ENCODE peak calls at places on chromosome 13, in seven cellular contexts. I, D, Y, V, R, Q and M are unnamed samples.

GRCh38 chr13:48500652-48501197 is 32.2 kb downstream of the RCBTB2 start:
- DNase-seq in I (peak; percentile 19), D (no peak), Y (peak; percentile 61), V (peak; percentile 19), R (peak; percentile 37), Q (peak; percentile 84), M (no peak)

GRCh38 chr13:25764378-25764777 is 287.4 kb downstream of the SHISA2 start:
- DNase-seq in I (peak; percentile 57), D (no peak), Y (no peak), V (no peak), R (no peak), Q (no peak), M (no peak)

GRCh38 chr13:22839554-22840286 is 341.1 kb upstream of the SGCG start:
- DNase-seq in I (no peak), D (no peak), Y (no peak), V (no peak), R (no peak), Q (no peak), M (no peak)

GRCh38 chr13:68056816-68057710 is 826.9 kb upstream of the PCDH9 start:
- DNase-seq in I (peak; percentile 50), D (no peak), Y (peak; percentile 54), V (peak; percentile 84), R (peak; percentile 39), Q (peak; percentile 88), M (no peak)

GRCh38 chr13:63190742-63191141 is 1775.1 kb upstream of the PCDH20 start:
- DNase-seq in I (no peak), D (no peak), Y (peak; percentile 9), V (peak; percentile 55), R (peak; percentile 69), Q (peak; percentile 53), M (no peak)

GRCh38 chr13:113630804-113631203 is 27.2 kb downstream of the ATP4B start:
- DNase-seq in I (no peak), D (no peak), Y (no peak), V (no peak), R (no peak), Q (no peak), M (no peak)

GRCh38 chr13:41311607-41312500 is 787 bp downstream of the NAA16 start:
- DNase-seq in I (peak; percentile 49), D (peak; percentile 35), Y (peak; percentile 33), V (peak; percentile 6), R (no peak), Q (peak; percentile 37), M (peak; percentile 25)

GRCh38 chr13:50892162-50892944 is 17.2 kb upstream of the RNASEH2B start:
- DNase-seq in I (no peak), D (peak; percentile 42), Y (no peak), V (no peak), R (no peak), Q (no peak), M (no peak)

GRCh38 chr13:22454586-22454985 is 726.2 kb upstream of the SGCG start:
- DNase-seq in I (peak; percentile 63), D (no peak), Y (no peak), V (no peak), R (no peak), Q (peak; percentile 1), M (no peak)

GRCh38 chr13:74825170-74825948 is 656.6 kb downstream of the TBC1D4 start:
- DNase-seq in I (peak; percentile 2), D (no peak), Y (peak; percentile 29), V (peak; percentile 54), R (peak; percentile 39), Q (peak; percentile 64), M (no peak)

GRCh38 chr13:47846886-47847285 is 154.2 kb downstream of the SUCLA2 start:
- DNase-seq in I (no peak), D (no peak), Y (no peak), V (no peak), R (no peak), Q (no peak), M (no peak)

GRCh38 chr13:42812311-42812710 is 30.9 kb downstream of the FAM216B start:
- DNase-seq in I (no peak), D (no peak), Y (no peak), V (no peak), R (no peak), Q (peak; percentile 54), M (no peak)

GRCh38 chr13:59963827-59964226 is 199.9 kb downstream of the DIAPH3 start:
- DNase-seq in I (no peak), D (no peak), Y (no peak), V (no peak), R (no peak), Q (no peak), M (no peak)

GRCh38 chr13:59957438-59957837 is 206.3 kb downstream of the DIAPH3 start:
- DNase-seq in I (no peak), D (no peak), Y (no peak), V (no peak), R (no peak), Q (no peak), M (no peak)

GRCh38 chr13:59963383-59963782 is 200.3 kb downstream of the DIAPH3 start:
- DNase-seq in I (peak; percentile 54), D (no peak), Y (no peak), V (no peak), R (no peak), Q (no peak), M (no peak)

GRCh38 chr13:59960683-59961082 is 203.0 kb downstream of the DIAPH3 start:
- DNase-seq in I (no peak), D (no peak), Y (no peak), V (no peak), R (no peak), Q (no peak), M (no peak)

GRCh38 chr13:59962343-59962742 is 201.4 kb downstream of the DIAPH3 start:
- DNase-seq in I (peak; percentile 19), D (no peak), Y (no peak), V (no peak), R (no peak), Q (no peak), M (no peak)
- TF ChIP-seq CTCF in I (no peak), D (no peak), Y (no peak), V (no peak), R (no peak), Q (no peak), M (no peak)

GRCh38 chr13:93233997-93234416 is 7.4 kb downstream of the GPC6 start:
- DNase-seq in I (peak; percentile 86), D (no peak), Y (no peak), V (peak; percentile 35), R (no peak), Q (no peak), M (no peak)
- TF ChIP-seq CTCF in I (peak; percentile 80), D (no peak), Y (no peak), V (no peak), R (peak; percentile 10), Q (no peak), M (no peak)

DNA sequence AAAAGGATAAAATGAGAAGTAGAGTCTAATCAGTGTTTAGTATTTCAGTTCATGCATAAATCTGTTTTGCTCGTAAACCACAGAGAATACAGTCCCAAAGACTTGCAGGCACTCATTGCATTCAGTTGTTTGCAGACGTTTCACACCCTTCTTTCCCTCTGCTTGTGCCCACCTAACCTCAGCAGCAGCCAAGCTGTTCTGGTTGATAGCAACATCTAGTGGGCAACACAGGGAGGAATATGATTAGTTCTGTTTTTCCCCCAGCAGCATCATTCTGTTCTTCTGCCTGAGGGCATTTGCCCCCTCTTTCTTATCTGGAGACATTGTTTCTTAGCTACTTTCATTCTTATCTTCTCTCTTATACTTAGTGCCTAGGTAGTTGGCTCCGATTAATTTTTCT is 135.6 kb downstream of the PAN3 start:
- DNase-seq in I (peak; percentile 40), D (no peak), Y (no peak), V (no peak), R (no peak), Q (no peak), M (no peak)
- TF ChIP-seq CTCF in I (peak; percentile 67), D (no peak), Y (no peak), V (no peak), R (peak; percentile 3), Q (no peak), M (no peak)

DNA sequence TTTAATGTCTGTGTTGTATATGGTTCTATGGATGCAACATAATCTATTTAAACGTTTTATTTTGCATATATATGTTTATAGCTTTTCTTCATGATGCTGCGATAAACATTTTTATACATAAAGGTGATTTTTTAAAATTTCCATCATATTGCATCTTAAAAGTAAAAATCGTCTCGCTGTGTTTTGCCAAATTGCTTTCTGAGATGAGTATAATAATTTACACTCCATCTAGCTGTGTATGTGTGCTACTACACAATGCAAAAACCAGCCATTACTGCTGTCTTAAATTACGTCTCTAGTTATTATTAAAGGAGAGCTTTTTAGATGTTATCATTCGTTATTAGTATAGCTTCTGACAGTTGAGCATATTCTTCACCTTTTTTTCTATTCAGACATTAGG is 37.2 kb downstream of the METTL21C start:
- DNase-seq in I (no peak), D (no peak), Y (no peak), V (no peak), R (no peak), Q (no peak), M (no peak)
- TF ChIP-seq CTCF in I (no peak), D (peak; percentile 13), Y (no peak), V (no peak), R (peak; percentile 30), Q (peak; percentile 41), M (peak; percentile 50)

DNA sequence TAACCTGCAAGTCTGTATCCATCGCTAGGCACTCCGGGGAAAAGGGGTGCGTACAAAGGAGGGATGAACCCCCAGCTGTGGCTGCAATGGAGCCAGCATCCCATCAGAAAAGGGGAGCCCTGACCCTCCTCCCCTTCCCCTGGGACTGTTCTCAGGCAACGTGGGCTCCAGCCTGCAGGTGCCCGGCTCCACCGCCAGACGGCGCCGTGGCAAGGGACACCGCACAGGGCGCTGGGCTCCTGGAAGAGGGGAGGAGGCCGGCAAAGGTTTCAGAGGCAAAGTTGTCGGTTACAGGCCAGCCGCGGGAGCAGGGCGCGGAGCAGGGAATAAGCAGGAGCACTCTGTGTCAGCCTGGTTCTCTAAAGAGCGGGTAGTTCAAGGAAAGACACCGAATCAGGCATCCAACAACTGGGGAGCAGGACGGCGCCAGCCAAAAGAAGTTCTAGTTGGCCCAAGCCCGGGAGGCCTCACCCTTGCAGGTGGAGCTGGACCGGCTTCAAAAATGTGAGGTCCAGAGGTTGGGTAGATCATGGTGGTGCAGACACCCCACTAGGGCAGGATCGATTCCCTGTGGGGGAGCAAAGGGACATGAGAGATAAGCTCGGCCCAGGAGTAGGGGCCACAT is 53.0 kb upstream of the ATP12A start:
- DNase-seq in I (peak; percentile 90), D (no peak), Y (peak; percentile 37), V (peak; percentile 10), R (no peak), Q (no peak), M (peak; percentile 78)
- TF ChIP-seq CTCF in I (peak; percentile 96), D (no peak), Y (peak; percentile 42), V (peak; percentile 32), R (peak; percentile 85), Q (peak; percentile 83), M (peak; percentile 80)

GRCh38 chr13:64529874-64530485 is 2700.2 kb downstream of the PCDH9 start:
- DNase-seq in I (peak; percentile 73), D (no peak), Y (peak; percentile 28), V (peak; percentile 4), R (no peak), Q (peak; percentile 11), M (no peak)
- TF ChIP-seq CTCF in I (peak; percentile 56), D (peak; percentile 42), Y (peak; percentile 42), V (peak; percentile 29), R (peak; percentile 59), Q (peak; percentile 62), M (peak; percentile 65)

GRCh38 chr13:29472317-29472961 is 123.0 kb downstream of the SLC7A1 start:
- DNase-seq in I (peak; percentile 85), D (peak; percentile 14), Y (peak; percentile 64), V (peak; percentile 65), R (no peak), Q (peak; percentile 56), M (peak; percentile 69)
- TF ChIP-seq CTCF in I (peak; percentile 94), D (peak; percentile 86), Y (peak; percentile 84), V (peak; percentile 79), R (peak; percentile 100), Q (peak; percentile 95), M (peak; percentile 87)